ENCODE peak calls at places on chromosome 10, in ten cellular contexts. One of them, this sample, is unnamed. For H3K27me3 and H3K36me3, the result is how much of the 10 kb centered on the place peaks cover.

GRCh38 chr10:121530481-121531075 is 67.7 kb downstream of the FGFR2 start:
- DNase-seq in uterus: no peak
- DNase-seq in hepatocyte: no peak
- DNase-seq in ovary: no peak
- DNase-seq in gastrocnemius medialis: no peak
- DNase-seq in SJCRH30: no peak
- DNase-seq in transverse colon: no peak
- DNase-seq in cardiac muscle cell: no peak
- DNase-seq in CD8-positive, alpha-beta memory T cell: no peak
- DNase-seq in lung: no peak
- DNase-seq in this sample: no peak

GRCh38 chr10:75034131-75034512 is 77.3 kb upstream of the SAMD8 start:
- DNase-seq in cardiac muscle cell: no peak
- DNase-seq in SJCRH30: no peak
- DNase-seq in lung: no peak
- DNase-seq in hepatocyte: no peak
- DNase-seq in transverse colon: no peak
- DNase-seq in uterus: no peak
- DNase-seq in gastrocnemius medialis: peak
- DNase-seq in ovary: no peak
- DNase-seq in CD8-positive, alpha-beta memory T cell: no peak
- DNase-seq in this sample: no peak

GRCh38 chr10:112082134-112082533 is 101.4 kb downstream of the GPAM start:
- DNase-seq in transverse colon: no peak
- DNase-seq in uterus: peak
- DNase-seq in hepatocyte: peak
- DNase-seq in lung: no peak
- DNase-seq in cardiac muscle cell: peak
- DNase-seq in CD8-positive, alpha-beta memory T cell: no peak
- DNase-seq in ovary: no peak
- DNase-seq in SJCRH30: peak
- DNase-seq in gastrocnemius medialis: no peak
- DNase-seq in this sample: no peak

GRCh38 chr10:35909291-35909690 is 267.2 kb upstream of the FZD8 start:
- DNase-seq in transverse colon: no peak
- DNase-seq in ovary: no peak
- DNase-seq in uterus: no peak
- DNase-seq in lung: no peak
- DNase-seq in gastrocnemius medialis: no peak
- DNase-seq in SJCRH30: no peak
- DNase-seq in CD8-positive, alpha-beta memory T cell: no peak
- DNase-seq in cardiac muscle cell: no peak
- DNase-seq in hepatocyte: no peak
- DNase-seq in this sample: no peak

GRCh38 chr10:128609460-128609859 is 483.2 kb upstream of the MKI67 start:
- DNase-seq in CD8-positive, alpha-beta memory T cell: no peak
- DNase-seq in lung: no peak
- DNase-seq in SJCRH30: no peak
- DNase-seq in gastrocnemius medialis: no peak
- DNase-seq in transverse colon: no peak
- DNase-seq in ovary: no peak
- DNase-seq in cardiac muscle cell: no peak
- DNase-seq in hepatocyte: no peak
- DNase-seq in uterus: no peak
- DNase-seq in this sample: no peak

GRCh38 chr10:26479766-26480492 is 41.8 kb downstream of the APBB1IP start:
- DNase-seq in gastrocnemius medialis: no peak
- DNase-seq in SJCRH30: no peak
- DNase-seq in uterus: no peak
- DNase-seq in CD8-positive, alpha-beta memory T cell: no peak
- DNase-seq in lung: no peak
- DNase-seq in ovary: no peak
- DNase-seq in hepatocyte: no peak
- DNase-seq in cardiac muscle cell: no peak
- DNase-seq in transverse colon: no peak
- DNase-seq in this sample: no peak

GRCh38 chr10:110221721-110222261 is 14.4 kb downstream of the MXI1 start:
- DNase-seq in cardiac muscle cell: peak
- DNase-seq in gastrocnemius medialis: peak
- DNase-seq in CD8-positive, alpha-beta memory T cell: peak
- DNase-seq in ovary: peak
- DNase-seq in SJCRH30: peak
- DNase-seq in uterus: peak
- DNase-seq in lung: peak
- DNase-seq in hepatocyte: peak
- DNase-seq in transverse colon: peak
- DNase-seq in this sample: peak

GRCh38 chr10:102009801-102010425 is 46.1 kb downstream of the ARMH3 start:
- DNase-seq in ovary: peak
- DNase-seq in transverse colon: peak
- DNase-seq in hepatocyte: peak
- DNase-seq in lung: peak
- DNase-seq in SJCRH30: peak
- DNase-seq in CD8-positive, alpha-beta memory T cell: peak
- DNase-seq in cardiac muscle cell: peak
- DNase-seq in gastrocnemius medialis: peak
- DNase-seq in uterus: peak
- DNase-seq in this sample: no peak

GRCh38 chr10:111200505-111201186 is 123.8 kb downstream of the ADRA2A start:
- DNase-seq in CD8-positive, alpha-beta memory T cell: no peak
- DNase-seq in SJCRH30: no peak
- DNase-seq in ovary: no peak
- DNase-seq in cardiac muscle cell: no peak
- DNase-seq in lung: peak
- DNase-seq in uterus: no peak
- DNase-seq in hepatocyte: no peak
- DNase-seq in transverse colon: peak
- DNase-seq in gastrocnemius medialis: no peak
- DNase-seq in this sample: peak

GRCh38 chr10:94288361-94289116 is 74.2 kb downstream of the NOC3L start:
- DNase-seq in CD8-positive, alpha-beta memory T cell: no peak
- DNase-seq in cardiac muscle cell: no peak
- DNase-seq in hepatocyte: no peak
- DNase-seq in uterus: no peak
- DNase-seq in ovary: no peak
- DNase-seq in transverse colon: no peak
- DNase-seq in lung: no peak
- DNase-seq in SJCRH30: no peak
- DNase-seq in gastrocnemius medialis: no peak
- DNase-seq in this sample: no peak

GRCh38 chr10:49257159-49257558 is 41.8 kb upstream of the C10orf71 start:
- DNase-seq in CD8-positive, alpha-beta memory T cell: no peak
- DNase-seq in SJCRH30: no peak
- DNase-seq in gastrocnemius medialis: no peak
- DNase-seq in ovary: no peak
- DNase-seq in hepatocyte: no peak
- DNase-seq in transverse colon: no peak
- DNase-seq in uterus: no peak
- DNase-seq in cardiac muscle cell: no peak
- DNase-seq in lung: no peak
- DNase-seq in this sample: no peak

GRCh38 chr10:74855027-74855426 is 28.6 kb downstream of the KAT6B start:
- DNase-seq in lung: no peak
- DNase-seq in ovary: no peak
- DNase-seq in SJCRH30: no peak
- DNase-seq in uterus: no peak
- DNase-seq in hepatocyte: no peak
- DNase-seq in gastrocnemius medialis: peak
- DNase-seq in cardiac muscle cell: peak
- DNase-seq in transverse colon: peak
- DNase-seq in CD8-positive, alpha-beta memory T cell: no peak
- DNase-seq in this sample: peak

GRCh38 chr10:12431453-12432101 is 82.2 kb downstream of the CAMK1D start:
- DNase-seq in cardiac muscle cell: no peak
- DNase-seq in SJCRH30: no peak
- DNase-seq in transverse colon: no peak
- DNase-seq in hepatocyte: no peak
- DNase-seq in lung: no peak
- DNase-seq in gastrocnemius medialis: peak
- DNase-seq in uterus: no peak
- DNase-seq in CD8-positive, alpha-beta memory T cell: no peak
- DNase-seq in ovary: no peak
- DNase-seq in this sample: no peak

GRCh38 chr10:112792487-112793196 is 157.4 kb upstream of the TCF7L2 start:
- DNase-seq in uterus: peak
- DNase-seq in SJCRH30: peak
- DNase-seq in CD8-positive, alpha-beta memory T cell: no peak
- DNase-seq in hepatocyte: no peak
- DNase-seq in ovary: no peak
- DNase-seq in transverse colon: peak
- DNase-seq in cardiac muscle cell: no peak
- DNase-seq in gastrocnemius medialis: peak
- DNase-seq in lung: no peak
- DNase-seq in this sample: peak

GRCh38 chr10:123855013-123855684 is 36.5 kb downstream of the CPXM2 start:
- DNase-seq in lung: no peak
- DNase-seq in uterus: no peak
- DNase-seq in ovary: no peak
- DNase-seq in cardiac muscle cell: no peak
- DNase-seq in gastrocnemius medialis: no peak
- DNase-seq in transverse colon: no peak
- DNase-seq in hepatocyte: no peak
- DNase-seq in SJCRH30: no peak
- DNase-seq in CD8-positive, alpha-beta memory T cell: no peak
- DNase-seq in this sample: no peak

GRCh38 chr10:29734640-29734979 is 99.8 kb upstream of the SVIL start:
- DNase-seq in uterus: peak
- DNase-seq in hepatocyte: no peak
- DNase-seq in cardiac muscle cell: no peak
- DNase-seq in transverse colon: no peak
- DNase-seq in SJCRH30: no peak
- DNase-seq in CD8-positive, alpha-beta memory T cell: no peak
- DNase-seq in ovary: no peak
- DNase-seq in gastrocnemius medialis: no peak
- DNase-seq in lung: no peak
- DNase-seq in this sample: no peak

GRCh38 chr10:63331586-63331985 is 134.2 kb downstream of the JMJD1C start:
- DNase-seq in lung: no peak
- DNase-seq in SJCRH30: no peak
- DNase-seq in transverse colon: no peak
- DNase-seq in cardiac muscle cell: no peak
- DNase-seq in uterus: no peak
- DNase-seq in ovary: no peak
- DNase-seq in hepatocyte: no peak
- DNase-seq in CD8-positive, alpha-beta memory T cell: no peak
- DNase-seq in gastrocnemius medialis: no peak
- DNase-seq in this sample: no peak

GRCh38 chr10:47268696-47269095 is 31.3 kb upstream of the GDF10 start:
- DNase-seq in cardiac muscle cell: no peak
- DNase-seq in ovary: no peak
- DNase-seq in gastrocnemius medialis: no peak
- DNase-seq in uterus: no peak
- DNase-seq in transverse colon: peak
- DNase-seq in hepatocyte: peak
- DNase-seq in CD8-positive, alpha-beta memory T cell: no peak
- DNase-seq in SJCRH30: no peak
- DNase-seq in lung: no peak
- DNase-seq in this sample: no peak
- H3K27me3 ChIP-seq in cardiac muscle cell: under half
- H3K27me3 ChIP-seq in ovary: under half
- H3K27me3 ChIP-seq in gastrocnemius medialis: under half
- H3K27me3 ChIP-seq in uterus: under half
- H3K27me3 ChIP-seq in transverse colon: under half
- H3K27me3 ChIP-seq in hepatocyte: under half
- H3K27me3 ChIP-seq in CD8-positive, alpha-beta memory T cell: under half
- H3K27me3 ChIP-seq in SJCRH30: under half
- H3K27me3 ChIP-seq in lung: under half
- H3K27me3 ChIP-seq in this sample: under half

GRCh38 chr10:184174-184573 is 48.9 kb downstream of the ZMYND11 start:
- DNase-seq in SJCRH30: no peak
- DNase-seq in cardiac muscle cell: no peak
- DNase-seq in ovary: no peak
- DNase-seq in transverse colon: no peak
- DNase-seq in gastrocnemius medialis: no peak
- DNase-seq in CD8-positive, alpha-beta memory T cell: no peak
- DNase-seq in lung: no peak
- DNase-seq in hepatocyte: no peak
- DNase-seq in uterus: no peak
- DNase-seq in this sample: no peak
- H3K36me3 ChIP-seq in SJCRH30: under half
- H3K36me3 ChIP-seq in cardiac muscle cell: under half
- H3K36me3 ChIP-seq in ovary: under half
- H3K36me3 ChIP-seq in transverse colon: under half
- H3K36me3 ChIP-seq in gastrocnemius medialis: under half
- H3K36me3 ChIP-seq in CD8-positive, alpha-beta memory T cell: under half
- H3K36me3 ChIP-seq in lung: under half
- H3K36me3 ChIP-seq in hepatocyte: under half
- H3K36me3 ChIP-seq in uterus: under half
- H3K36me3 ChIP-seq in this sample: under half

GRCh38 chr10:22607261-22607660 is 107.1 kb downstream of the PIP4K2A start:
- DNase-seq in uterus: no peak
- DNase-seq in gastrocnemius medialis: no peak
- DNase-seq in SJCRH30: no peak
- DNase-seq in ovary: no peak
- DNase-seq in transverse colon: no peak
- DNase-seq in CD8-positive, alpha-beta memory T cell: no peak
- DNase-seq in hepatocyte: no peak
- DNase-seq in cardiac muscle cell: peak
- DNase-seq in lung: no peak
- DNase-seq in this sample: no peak

GRCh38 chr10:22606164-22606614 is 108.2 kb downstream of the PIP4K2A start:
- DNase-seq in uterus: no peak
- DNase-seq in CD8-positive, alpha-beta memory T cell: peak
- DNase-seq in ovary: no peak
- DNase-seq in transverse colon: peak
- DNase-seq in cardiac muscle cell: no peak
- DNase-seq in lung: no peak
- DNase-seq in gastrocnemius medialis: peak
- DNase-seq in hepatocyte: no peak
- DNase-seq in SJCRH30: peak
- DNase-seq in this sample: peak

GRCh38 chr10:22603581-22603980 is 110.8 kb downstream of the PIP4K2A start:
- DNase-seq in ovary: no peak
- DNase-seq in lung: no peak
- DNase-seq in uterus: no peak
- DNase-seq in gastrocnemius medialis: no peak
- DNase-seq in SJCRH30: no peak
- DNase-seq in hepatocyte: no peak
- DNase-seq in transverse colon: no peak
- DNase-seq in cardiac muscle cell: no peak
- DNase-seq in CD8-positive, alpha-beta memory T cell: no peak
- DNase-seq in this sample: no peak

GRCh38 chr10:22604314-22605091 is 109.9 kb downstream of the PIP4K2A start:
- DNase-seq in SJCRH30: no peak
- DNase-seq in lung: no peak
- DNase-seq in CD8-positive, alpha-beta memory T cell: no peak
- DNase-seq in cardiac muscle cell: no peak
- DNase-seq in uterus: no peak
- DNase-seq in ovary: no peak
- DNase-seq in hepatocyte: no peak
- DNase-seq in transverse colon: no peak
- DNase-seq in gastrocnemius medialis: no peak
- DNase-seq in this sample: no peak

GRCh38 chr10:22605168-22605567 is 109.2 kb downstream of the PIP4K2A start:
- DNase-seq in lung: no peak
- DNase-seq in cardiac muscle cell: no peak
- DNase-seq in gastrocnemius medialis: no peak
- DNase-seq in uterus: peak
- DNase-seq in SJCRH30: no peak
- DNase-seq in CD8-positive, alpha-beta memory T cell: no peak
- DNase-seq in ovary: no peak
- DNase-seq in hepatocyte: no peak
- DNase-seq in transverse colon: no peak
- DNase-seq in this sample: no peak
- H3K27ac ChIP-seq in lung: no peak
- H3K27ac ChIP-seq in cardiac muscle cell: peak
- H3K27ac ChIP-seq in gastrocnemius medialis: no peak
- H3K27ac ChIP-seq in uterus: peak
- H3K27ac ChIP-seq in SJCRH30: no peak
- H3K27ac ChIP-seq in CD8-positive, alpha-beta memory T cell: no peak
- H3K27ac ChIP-seq in ovary: no peak
- H3K27ac ChIP-seq in hepatocyte: no peak
- H3K27ac ChIP-seq in transverse colon: peak
- H3K27ac ChIP-seq in this sample: no peak

GRCh38 chr10:31322647-31323046 is 3.6 kb downstream of the ZEB1 start:
- DNase-seq in gastrocnemius medialis: no peak
- DNase-seq in hepatocyte: no peak
- DNase-seq in lung: no peak
- DNase-seq in ovary: no peak
- DNase-seq in transverse colon: no peak
- DNase-seq in CD8-positive, alpha-beta memory T cell: no peak
- DNase-seq in cardiac muscle cell: no peak
- DNase-seq in SJCRH30: peak
- DNase-seq in uterus: no peak
- DNase-seq in this sample: no peak
- H3K27me3 ChIP-seq in gastrocnemius medialis: under half
- H3K27me3 ChIP-seq in hepatocyte: under half
- H3K27me3 ChIP-seq in lung: under half
- H3K27me3 ChIP-seq in ovary: under half
- H3K27me3 ChIP-seq in transverse colon: under half
- H3K27me3 ChIP-seq in CD8-positive, alpha-beta memory T cell: under half
- H3K27me3 ChIP-seq in cardiac muscle cell: under half
- H3K27me3 ChIP-seq in SJCRH30: under half
- H3K27me3 ChIP-seq in uterus: under half
- H3K27me3 ChIP-seq in this sample: under half